ENCODE peak calls at places on chromosomes 3 and 15, in nine cellular contexts. U is heart right ventricle, Y is heart left ventricle, G is choroid plexus epithelial cell, R is Panc1, T is fibroblast of mammary gland, L is AG10803, X is adrenal gland, K is right cardiac atrium. F is an unnamed sample.

GRCh38 chr15:30859091-30859874 is 44.4 kb upstream of the FAN1 start:
- DNase-seq in U (no peak), Y (no peak), G (peak; percentile 65), R (peak; percentile 18), T (peak; percentile 33), L (peak; percentile 30), X (no peak), K (no peak), F (peak; percentile 55)

GRCh38 chr3:121627622-121628021 is 33.1 kb downstream of the HCLS1 start:
- DNase-seq in U (no peak), Y (no peak), G (no peak), R (no peak), T (no peak), L (no peak), X (no peak), K (no peak), F (no peak)

GRCh38 chr3:117104381-117104780 is 394.8 kb downstream of the TUSC7 start:
- DNase-seq in U (no peak), Y (no peak), G (no peak), R (no peak), T (peak; percentile 37), L (peak; percentile 18), X (no peak), K (no peak), F (no peak)

GRCh38 chr3:180250172-180250571 is 213.4 kb upstream of the PEX5L start:
- DNase-seq in U (no peak), Y (no peak), G (no peak), R (peak; percentile 13), T (peak; percentile 83), L (peak; percentile 22), X (no peak), K (no peak), F (no peak)

GRCh38 chr3:62332771-62333381 is 40.5 kb downstream of the FEZF2 start:
- DNase-seq in U (no peak), Y (no peak), G (peak; percentile 52), R (no peak), T (peak; percentile 42), L (peak; percentile 26), X (no peak), K (no peak), F (peak; percentile 43)

GRCh38 chr15:70636540-70637165 is 126.7 kb downstream of the UACA start:
- DNase-seq in U (no peak), Y (no peak), G (no peak), R (no peak), T (peak; percentile 24), L (peak; percentile 24), X (no peak), K (no peak), F (peak; percentile 47)

GRCh38 chr3:59240856-59241255 is 191.0 kb upstream of the CFAP20DC start:
- DNase-seq in U (no peak), Y (no peak), G (no peak), R (no peak), T (no peak), L (peak; percentile 9), X (no peak), K (no peak), F (no peak)

GRCh38 chr3:139302084-139302800 is 41.6 kb upstream of the MRPS22 start:
- DNase-seq in U (peak; percentile 27), Y (peak; percentile 36), G (peak; percentile 99), R (peak; percentile 91), T (peak; percentile 99), L (peak; percentile 100), X (peak; percentile 40), K (peak; percentile 26), F (peak; percentile 98)

GRCh38 chr3:65729553-65729952 is 309.2 kb downstream of the MAGI1 start:
- DNase-seq in U (no peak), Y (peak; percentile 64), G (peak; percentile 96), R (no peak), T (peak; percentile 81), L (peak; percentile 87), X (peak; percentile 33), K (no peak), F (no peak)

GRCh38 chr15:90126457-90127435 is 24.5 kb upstream of the IDH2 start:
- DNase-seq in U (peak; percentile 67), Y (peak; percentile 63), G (no peak), R (no peak), T (no peak), L (no peak), X (no peak), K (no peak), F (no peak)

GRCh38 chr3:120563356-120564022 is 32.6 kb upstream of the NDUFB4 start:
- DNase-seq in U (no peak), Y (no peak), G (no peak), R (no peak), T (no peak), L (no peak), X (no peak), K (no peak), F (no peak)

GRCh38 chr3:9110802-9111201 is 138.6 kb downstream of the SRGAP3 start:
- DNase-seq in U (no peak), Y (no peak), G (peak; percentile 12), R (no peak), T (no peak), L (no peak), X (no peak), K (no peak), F (no peak)

GRCh38 chr3:109356442-109357155 is 19.3 kb upstream of the DPPA4 start:
- DNase-seq in U (no peak), Y (no peak), G (no peak), R (no peak), T (no peak), L (no peak), X (no peak), K (no peak), F (no peak)

GRCh38 chr3:57956119-57956832 is 51.9 kb upstream of the FLNB start:
- DNase-seq in U (no peak), Y (no peak), G (peak; percentile 90), R (no peak), T (peak; percentile 96), L (peak; percentile 95), X (no peak), K (no peak), F (no peak)

GRCh38 chr3:78268716-78269668 is 1229.1 kb downstream of the ROBO2 start:
- DNase-seq in U (no peak), Y (no peak), G (no peak), R (no peak), T (no peak), L (no peak), X (no peak), K (no peak), F (no peak)

GRCh38 chr3:33980252-33980651 is 181.8 kb downstream of the PDCD6IP start:
- DNase-seq in U (no peak), Y (no peak), G (peak; percentile 86), R (peak; percentile 50), T (peak; percentile 85), L (peak; percentile 84), X (no peak), K (no peak), F (peak; percentile 50)

DNA sequence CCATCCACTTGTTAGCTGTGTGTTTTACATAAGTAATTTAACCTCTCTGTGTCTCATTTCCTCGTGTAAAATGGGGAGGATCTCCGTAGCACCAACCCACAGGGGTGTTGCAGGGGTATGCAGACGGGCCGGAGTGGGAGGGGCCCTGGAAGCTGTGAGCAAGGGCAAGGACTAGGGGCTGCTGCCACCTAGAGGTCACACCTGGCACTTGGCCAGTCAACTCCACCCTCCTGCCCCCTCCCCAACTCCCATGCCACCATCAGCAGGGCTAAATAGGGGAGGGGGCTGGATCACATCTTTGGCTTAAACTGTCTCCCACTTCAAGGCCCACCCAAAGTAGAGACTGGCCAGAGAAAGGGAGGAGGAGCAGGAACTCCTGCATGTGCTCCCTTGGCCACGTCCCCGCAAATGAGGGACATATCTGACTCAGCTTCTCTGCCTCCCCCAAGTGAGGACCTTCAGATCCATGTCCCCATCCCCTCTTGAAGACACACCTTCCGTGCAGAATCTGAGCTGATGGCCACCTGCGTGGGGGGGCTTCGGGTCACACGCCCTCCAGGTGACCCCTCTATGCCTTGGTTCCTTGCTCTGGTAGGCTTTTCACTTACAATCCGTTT is 2.6 kb downstream of the CCDC9B start:
- DNase-seq in U (peak; percentile 78), Y (peak; percentile 82), G (peak; percentile 82), R (no peak), T (peak; percentile 53), L (peak; percentile 56), X (no peak), K (peak; percentile 82), F (peak; percentile 76)
- H3K4me3 ChIP-seq in U (peak overlapping the region; percentile 48), Y (peak overlapping the region; percentile 49), G (no peak overlapping the region), R (peak overlapping the region; percentile 61), T (no peak overlapping the region), L (peak overlapping the region; percentile 79), X (no peak overlapping the region), K (no peak overlapping the region), F (no peak overlapping the region)

DNA sequence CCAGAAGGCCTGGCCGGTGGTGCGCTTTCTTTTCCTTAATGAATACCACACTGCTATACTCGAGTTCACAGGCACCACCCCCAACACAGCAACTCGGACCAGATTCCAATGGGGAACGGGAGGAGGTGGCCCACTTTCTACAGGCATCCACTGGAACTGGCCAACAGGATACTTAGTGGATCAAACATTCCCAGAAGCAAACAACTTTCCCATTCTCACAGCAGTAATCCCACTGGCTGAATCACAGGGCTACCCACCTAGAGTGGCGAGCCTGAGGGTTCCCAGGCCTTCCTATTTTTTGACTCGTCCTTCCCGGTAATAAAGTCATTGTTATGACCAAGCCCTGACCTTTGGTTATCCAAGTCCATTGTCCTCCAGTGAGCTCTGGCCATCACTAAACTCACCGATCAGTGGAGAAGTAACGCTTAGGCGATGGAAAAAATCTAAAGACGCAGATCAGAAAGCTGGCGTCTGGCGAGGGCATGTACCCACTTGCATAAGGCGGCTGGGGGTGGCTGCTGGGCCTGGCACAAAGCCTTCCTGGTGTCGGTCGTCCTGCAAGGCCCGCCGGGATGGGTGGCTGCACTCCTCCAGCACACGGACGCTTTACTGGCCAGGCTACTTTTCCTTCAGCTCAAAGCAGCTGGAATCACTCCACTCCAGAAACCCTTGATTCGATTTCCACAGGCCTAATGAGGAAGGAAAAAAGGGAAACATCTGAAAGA is 1.2 kb downstream of the EOGT start:
- DNase-seq in U (peak; percentile 35), Y (peak; percentile 43), G (peak; percentile 49), R (no peak), T (peak; percentile 72), L (peak; percentile 87), X (peak; percentile 33), K (peak; percentile 59), F (no peak)
- H3K4me3 ChIP-seq in U (peak overlapping the region; percentile 78), Y (peak overlapping the region; percentile 92), G (peak overlapping the region; percentile 79), R (peak overlapping the region; percentile 65), T (peak overlapping the region; percentile 71), L (peak overlapping the region; percentile 78), X (peak overlapping the region; percentile 92), K (peak overlapping the region; percentile 90), F (peak overlapping the region; percentile 66)

DNA sequence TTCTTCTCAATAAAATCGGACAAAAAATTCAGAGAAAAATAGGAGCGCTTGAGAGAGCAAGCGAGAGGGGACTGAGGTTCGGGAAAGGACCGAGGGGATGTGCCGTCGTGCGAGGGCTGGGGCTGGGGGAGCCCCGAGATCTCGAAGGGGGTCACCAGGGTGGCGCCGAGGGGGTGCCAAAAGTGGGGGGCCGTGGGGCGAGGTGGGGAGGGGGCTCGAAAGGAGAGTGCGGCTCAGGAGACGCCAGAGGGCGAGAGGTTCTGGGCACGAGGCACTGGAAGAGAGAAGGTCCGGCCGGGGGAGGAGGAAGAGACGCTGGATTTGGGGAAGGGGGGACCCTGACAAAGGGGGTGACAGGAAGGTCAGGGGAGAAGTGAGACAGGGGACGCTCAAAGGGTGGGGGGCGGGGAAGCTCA is 783 bp downstream of the IGF2BP2 start:
- DNase-seq in U (peak; percentile 11), Y (peak; percentile 27), G (no peak), R (no peak), T (no peak), L (peak; percentile 12), X (peak; percentile 51), K (peak; percentile 19), F (peak; percentile 52)
- H3K4me3 ChIP-seq in U (peak overlapping the region; percentile 76), Y (peak overlapping the region; percentile 75), G (peak overlapping the region; percentile 89), R (peak overlapping the region; percentile 86), T (peak overlapping the region; percentile 75), L (peak overlapping the region; percentile 89), X (peak overlapping the region; percentile 68), K (peak overlapping the region; percentile 97), F (peak overlapping the region; percentile 94)

GRCh38 chr3:137263982-137264777 is 306.4 kb downstream of the IL20RB start:
- DNase-seq in U (peak; percentile 33), Y (peak; percentile 30), G (no peak), R (no peak), T (no peak), L (no peak), X (no peak), K (peak; percentile 60), F (no peak)
- H3K4me3 ChIP-seq in U (no peak overlapping the region), Y (no peak overlapping the region), G (no peak overlapping the region), R (no peak overlapping the region), T (no peak overlapping the region), L (no peak overlapping the region), X (no peak overlapping the region), K (no peak overlapping the region), F (no peak overlapping the region)